ENCODE peak calls at places on chromosome 13, in six cellular contexts. M, T, F, U, I and R are unnamed samples.

GRCh38 chr13:98507060-98507797 is 69.7 kb downstream of the STK24 start:
- DNase-seq in M (peak; percentile 65), T (peak; percentile 86), F (no peak), U (peak; percentile 64), I (peak; percentile 79), R (no peak)

GRCh38 chr13:26037302-26037701 is 14.5 kb downstream of the SHISA2 start:
- DNase-seq in M (no peak), T (no peak), F (peak; percentile 52), U (no peak), I (no peak), R (no peak)

GRCh38 chr13:84366484-84366883 is 484.2 kb upstream of the SLITRK1 start:
- DNase-seq in M (peak; percentile 64), T (no peak), F (no peak), U (no peak), I (no peak), R (no peak)

GRCh38 chr13:24032252-24032651 is 128.3 kb upstream of the SPATA13 start:
- DNase-seq in M (peak; percentile 98), T (no peak), F (no peak), U (no peak), I (no peak), R (no peak)

GRCh38 chr13:105008606-105009005 is 1526.9 kb downstream of the EFNB2 start:
- DNase-seq in M (no peak), T (no peak), F (no peak), U (no peak), I (no peak), R (no peak)

GRCh38 chr13:33235078-33235477 is 50.5 kb downstream of the STARD13 start:
- DNase-seq in M (peak; percentile 90), T (no peak), F (no peak), U (no peak), I (no peak), R (no peak)

GRCh38 chr13:28744656-28745055 is 25.9 kb upstream of the SLC46A3 start:
- DNase-seq in M (no peak), T (no peak), F (no peak), U (no peak), I (no peak), R (no peak)

GRCh38 chr13:21123956-21124355 is 52.4 kb downstream of the SKA3 start:
- DNase-seq in M (no peak), T (no peak), F (no peak), U (no peak), I (no peak), R (no peak)

GRCh38 chr13:109979186-109979585 is 192.8 kb upstream of the IRS2 start:
- DNase-seq in M (no peak), T (no peak), F (no peak), U (no peak), I (no peak), R (no peak)

GRCh38 chr13:98349731-98350305 is 172.7 kb upstream of the RNF113B start:
- DNase-seq in M (no peak), T (peak; percentile 44), F (peak; percentile 6), U (peak; percentile 28), I (no peak), R (no peak)

GRCh38 chr13:92843549-92843948 is 383.1 kb upstream of the GPC6 start:
- DNase-seq in M (peak; percentile 80), T (no peak), F (no peak), U (no peak), I (no peak), R (no peak)

GRCh38 chr13:68927387-68928026 is 1180.1 kb upstream of the ATXN8OS start:
- DNase-seq in M (no peak), T (no peak), F (no peak), U (peak; percentile 25), I (no peak), R (no peak)

GRCh38 chr13:27309967-27310598 is 39.5 kb downstream of the RASL11A start:
- DNase-seq in M (no peak), T (no peak), F (no peak), U (no peak), I (no peak), R (no peak)

GRCh38 chr13:38697628-38698333 is 10.9 kb downstream of the FREM2 start:
- DNase-seq in M (no peak), T (no peak), F (no peak), U (no peak), I (no peak), R (no peak)

GRCh38 chr13:93730780-93731179 is 504.2 kb downstream of the GPC6 start:
- DNase-seq in M (peak; percentile 11), T (no peak), F (no peak), U (no peak), I (no peak), R (no peak)

GRCh38 chr13:79043208-79043607 is 362.8 kb downstream of the RBM26 start:
- DNase-seq in M (no peak), T (no peak), F (no peak), U (no peak), I (no peak), R (no peak)

GRCh38 chr13:50485979-50486935 is 357.2 kb downstream of the DLEU7 start:
- DNase-seq in M (peak; percentile 37), T (no peak), F (no peak), U (no peak), I (no peak), R (no peak)

GRCh38 chr13:107753286-107753685 is 462.1 kb downstream of the LIG4 start:
- DNase-seq in M (no peak), T (no peak), F (no peak), U (no peak), I (no peak), R (no peak)

GRCh38 chr13:97537110-97537509 is 103.1 kb downstream of the RAP2A start:
- DNase-seq in M (no peak), T (no peak), F (no peak), U (no peak), I (no peak), R (no peak)

GRCh38 chr13:65966991-65967451 is 1263.1 kb downstream of the PCDH9 start:
- DNase-seq in M (peak; percentile 37), T (no peak), F (no peak), U (no peak), I (no peak), R (no peak)

GRCh38 chr13:35225582-35225981 is 250.9 kb downstream of the MAB21L1 start:
- DNase-seq in M (no peak), T (no peak), F (no peak), U (no peak), I (no peak), R (no peak)

GRCh38 chr13:91142572-91142971 is 204.9 kb upstream of the MIR17HG start:
- DNase-seq in M (peak; percentile 29), T (no peak), F (no peak), U (no peak), I (no peak), R (no peak)

GRCh38 chr13:103525530-103525929 is 459.3 kb upstream of the SLC10A2 start:
- DNase-seq in M (no peak), T (no peak), F (no peak), U (no peak), I (no peak), R (no peak)

GRCh38 chr13:73081256-73081915 is 22.6 kb downstream of the KLF5 start:
- DNase-seq in M (no peak), T (no peak), F (no peak), U (no peak), I (no peak), R (no peak)

GRCh38 chr13:27022571-27023311 is 148.9 kb downstream of the USP12 start:
- DNase-seq in M (no peak), T (peak; percentile 49), F (no peak), U (no peak), I (no peak), R (no peak)

GRCh38 chr13:52983836-52984235 is 44.8 kb upstream of the OLFM4 start:
- DNase-seq in M (no peak), T (no peak), F (no peak), U (no peak), I (no peak), R (no peak)

GRCh38 chr13:29964181-29964845 is 113.9 kb upstream of the UBL3 start:
- DNase-seq in M (no peak), T (no peak), F (no peak), U (no peak), I (no peak), R (no peak)

GRCh38 chr13:25691654-25692053 is 319.9 kb downstream of the ATP8A2 start:
- DNase-seq in M (no peak), T (no peak), F (no peak), U (no peak), I (no peak), R (no peak)

GRCh38 chr13:99614465-99614885 is 113.2 kb downstream of the TM9SF2 start:
- DNase-seq in M (no peak), T (peak; percentile 39), F (peak; percentile 23), U (no peak), I (no peak), R (peak; percentile 50)
- TF ChIP-seq CTCF in M (no peak), T (no peak), F (no peak), U (no peak), I (peak; percentile 20), R (peak; percentile 59)

GRCh38 chr13:22944378-22944777 is 236.4 kb upstream of the SGCG start:
- DNase-seq in M (no peak), T (no peak), F (no peak), U (no peak), I (no peak), R (no peak)
- TF ChIP-seq CTCF in M (no peak), T (no peak), F (no peak), U (no peak), I (no peak), R (no peak)

GRCh38 chr13:113063091-113063491 is 42.5 kb upstream of the F7 start:
- DNase-seq in M (no peak), T (no peak), F (no peak), U (no peak), I (peak; percentile 56), R (no peak)
- TF ChIP-seq CTCF in M (no peak), T (no peak), F (no peak), U (no peak), I (no peak), R (no peak)

GRCh38 chr13:111068009-111068350 is 47.1 kb upstream of the ARHGEF7 start:
- DNase-seq in M (no peak), T (no peak), F (no peak), U (no peak), I (no peak), R (no peak)
- TF ChIP-seq CTCF in M (no peak), T (peak; percentile 5), F (peak; percentile 67), U (no peak), I (peak; percentile 4), R (no peak)